ENCODE peak calls at places on chromosomes 1 and 21, in seven cellular contexts. N is T-cell, K is left ventricle myocardium inferior, M is NAMALWA, G is endothelial cell, P is nephron progenitor cell, U is CMK. F is an unnamed sample.

GRCh38 chr1:60697204-60697994 is 385.0 kb upstream of the NFIA start:
- DNase-seq in G (no peak), M (no peak), U (no peak), P (no peak), K (no peak), N (no peak), F (no peak)

GRCh38 chr1:57782357-57782756 is 358.5 kb upstream of the DAB1 start:
- DNase-seq in U (no peak), G (no peak), N (no peak), P (no peak), M (no peak), K (no peak), F (no peak)

GRCh38 chr1:23742670-23743286 is 493 bp upstream of the ELOA start:
- DNase-seq in N (no peak), P (no peak), G (no peak), K (no peak), M (peak; percentile 54), U (no peak), F (peak; percentile 23)

GRCh38 chr1:67460648-67461500 is 30.7 kb upstream of the SERBP1 start:
- DNase-seq in K (peak; percentile 63), M (no peak), P (no peak), U (no peak), N (no peak), G (no peak), F (no peak)

GRCh38 chr21:22201669-22202068 is 1203.5 kb downstream of the NCAM2 start:
- DNase-seq in G (no peak), K (no peak), M (no peak), P (no peak), U (no peak), N (no peak), F (no peak)

GRCh38 chr1:164701221-164701761 is 142.3 kb downstream of the PBX1 start:
- DNase-seq in P (no peak), G (no peak), K (no peak), U (no peak), M (no peak), N (no peak), F (no peak)

GRCh38 chr1:215797859-215798258 is 230.8 kb downstream of the KCTD3 start:
- DNase-seq in P (no peak), K (no peak), G (no peak), N (no peak), M (no peak), U (no peak), F (no peak)

GRCh38 chr1:234611153-234611798 is 1.3 kb upstream of the IRF2BP2 start:
- DNase-seq in M (peak; percentile 92), G (no peak), K (no peak), U (no peak), P (no peak), N (peak; percentile 50), F (no peak)

GRCh38 chr1:166865931-166866330 is 10.1 kb downstream of the TADA1 start:
- DNase-seq in M (no peak), U (no peak), P (no peak), K (no peak), N (no peak), G (no peak), F (peak; percentile 89)

GRCh38 chr1:151145158-151146071 is 1.0 kb downstream of the SEMA6C start:
- DNase-seq in G (peak; percentile 42), K (peak; percentile 44), P (peak; percentile 47), N (no peak), U (no peak), M (no peak), F (no peak)

GRCh38 chr1:78104322-78104721 is 58.6 kb downstream of the GIPC2 start:
- DNase-seq in U (no peak), G (no peak), K (no peak), N (no peak), P (no peak), M (no peak), F (no peak)

GRCh38 chr1:29635073-29635335 is 398.7 kb downstream of the PTPRU start:
- DNase-seq in M (no peak), U (no peak), G (no peak), N (no peak), P (no peak), K (no peak), F (no peak)

GRCh38 chr1:11301593-11301992 is 28.6 kb downstream of the UBIAD1 start:
- DNase-seq in U (no peak), P (no peak), N (no peak), K (no peak), G (no peak), M (no peak), F (no peak)

GRCh38 chr1:84668185-84668584 is 22.1 kb downstream of the SSX2IP start:
- DNase-seq in K (no peak), N (no peak), U (no peak), P (no peak), G (no peak), M (no peak), F (no peak)

F was measured in adrenal gland.